ENCODE peak calls at places on chromosomes 6 and 20, in seven cellular contexts. L is NCI-H1092 treated with DMSO at 0.1 percent for 48 hours, H is mammary epithelial cell, I is psoas muscle, W is endodermal cell, Z is lower lobe of right lung, F is cerebellum. E is an unnamed sample.

GRCh38 chr6:133854633-133855598 is 34.0 kb upstream of the TCF21 start:
- DNase-seq in L (peak; percentile 20), H (no peak), I (no peak), W (peak; percentile 81), Z (no peak), F (no peak), E (no peak)

GRCh38 chr6:163408352-163408991 is 6.0 kb upstream of the QKI start:
- DNase-seq in L (no peak), H (no peak), I (no peak), W (no peak), Z (no peak), F (no peak), E (no peak)

GRCh38 chr20:16518068-16518783 is 55.0 kb downstream of the KIF16B start:
- DNase-seq in L (peak; percentile 17), H (peak; percentile 47), I (no peak), W (peak; percentile 88), Z (no peak), F (peak; percentile 61), E (peak; percentile 57)

GRCh38 chr6:27584326-27584725 is 111.4 kb upstream of the ZNF184 start:
- DNase-seq in L (no peak), H (no peak), I (no peak), W (no peak), Z (no peak), F (no peak), E (no peak)

GRCh38 chr6:37917568-37917967 is 98.0 kb downstream of the ZFAND3 start:
- DNase-seq in L (no peak), H (no peak), I (no peak), W (no peak), Z (no peak), F (no peak), E (no peak)

GRCh38 chr6:1821188-1822183 is 211.8 kb downstream of the FOXC1 start:
- DNase-seq in L (peak; percentile 17), H (no peak), I (no peak), W (no peak), Z (no peak), F (no peak), E (no peak)

GRCh38 chr6:147738516-147739187 is 230.2 kb downstream of the SAMD5 start:
- DNase-seq in L (no peak), H (peak; percentile 22), I (no peak), W (no peak), Z (no peak), F (no peak), E (no peak)

GRCh38 chr20:19814241-19814640 is 56.2 kb downstream of the RIN2 start:
- DNase-seq in L (no peak), H (no peak), I (no peak), W (no peak), Z (no peak), F (no peak), E (no peak)

GRCh38 chr20:2331901-2332565 is 36.2 kb downstream of the TGM3 start:
- DNase-seq in L (no peak), H (no peak), I (no peak), W (peak; percentile 33), Z (no peak), F (no peak), E (no peak)

GRCh38 chr6:69286341-69286740 is 510.5 kb downstream of the LMBRD1 start:
- DNase-seq in L (peak; percentile 9), H (no peak), I (no peak), W (no peak), Z (no peak), F (peak; percentile 42), E (no peak)

GRCh38 chr6:14796974-14797762 is 448.7 kb upstream of the JARID2 start:
- DNase-seq in L (no peak), H (no peak), I (no peak), W (no peak), Z (no peak), F (no peak), E (no peak)

GRCh38 chr6:170091000-170091638 is 199.8 kb downstream of the DLL1 start:
- DNase-seq in L (no peak), H (no peak), I (no peak), W (peak; percentile 60), Z (peak; percentile 32), F (no peak), E (no peak)

GRCh38 chr6:18384621-18385020 is 2.5 kb upstream of the RNF144B start:
- DNase-seq in L (no peak), H (no peak), I (no peak), W (no peak), Z (no peak), F (no peak), E (no peak)

GRCh38 chr6:117917176-117917575 is 10.1 kb downstream of the SLC35F1 start:
- DNase-seq in L (no peak), H (no peak), I (no peak), W (no peak), Z (no peak), F (no peak), E (no peak)

GRCh38 chr6:116328528-116328903 is 42.2 kb upstream of the DSE start:
- DNase-seq in L (no peak), H (no peak), I (no peak), W (no peak), Z (no peak), F (no peak), E (no peak)

GRCh38 chr6:73652637-73653570 is 888 bp downstream of the SLC17A5 start:
- DNase-seq in L (peak; percentile 54), H (peak; percentile 59), I (peak; percentile 25), W (peak; percentile 88), Z (peak; percentile 69), F (peak; percentile 71), E (peak; percentile 81)

GRCh38 chr6:41724638-41725501 is 10.5 kb downstream of the TFEB start:
- DNase-seq in L (no peak), H (no peak), I (no peak), W (no peak), Z (no peak), F (no peak), E (no peak)